ENCODE peak calls at places on chromosomes 7 and 10, in five cellular contexts. N is mucosa of descending colon, Y is prostate gland, X is suprapubic skin, W is Panc1. I is an unnamed sample. For H3K36me3, the result is how much of the 10 kb centered on the place peaks cover.

GRCh38 chr7:13115157-13115772 is 427.8 kb downstream of the ARL4A start:
- DNase-seq in W (no peak), Y (peak), X (no peak), N (no peak), I (no peak)

GRCh38 chr10:84395581-84395980 is 67.2 kb downstream of the CCSER2 start:
- DNase-seq in W (no peak), N (no peak), X (no peak), Y (no peak), I (no peak)

GRCh38 chr7:33982425-33982786 is 77.1 kb downstream of the BMPER start:
- DNase-seq in N (no peak), W (no peak), Y (no peak), X (no peak), I (no peak)

GRCh38 chr10:130359711-130360110 is 223.5 kb downstream of the GLRX3 start:
- DNase-seq in N (no peak), X (no peak), Y (no peak), W (no peak), I (no peak)

GRCh38 chr10:90354914-90355313 is 502.9 kb downstream of the HTR7 start:
- DNase-seq in W (no peak), Y (no peak), N (no peak), X (no peak), I (no peak)

GRCh38 chr10:113056030-113056429 is 106.0 kb downstream of the TCF7L2 start:
- DNase-seq in X (no peak), N (no peak), W (no peak), Y (no peak), I (no peak)

GRCh38 chr10:125011171-125011925 is 69.4 kb downstream of the ZRANB1 start:
- DNase-seq in X (no peak), W (no peak), N (peak), Y (no peak), I (no peak)

GRCh38 chr7:105806592-105807266 is 69.7 kb downstream of the ATXN7L1 start:
- DNase-seq in N (no peak), Y (no peak), W (no peak), X (no peak), I (no peak)

GRCh38 chr7:29569648-29570047 is 6.0 kb downstream of the PRR15 start:
- DNase-seq in Y (no peak), X (no peak), W (no peak), N (no peak), I (no peak)

GRCh38 chr10:1424648-1425047 is 312.7 kb downstream of the ADARB2 start:
- DNase-seq in Y (no peak), X (no peak), W (no peak), N (no peak), I (no peak)

GRCh38 chr7:84003191-84003590 is 191.4 kb downstream of the SEMA3A start:
- DNase-seq in N (no peak), W (no peak), X (no peak), Y (no peak), I (no peak)

GRCh38 chr7:155144371-155144770 is 74.2 kb downstream of the HTR5A start:
- DNase-seq in N (no peak), Y (no peak), X (no peak), W (no peak), I (no peak)

GRCh38 chr7:117157121-117157870 is 165.6 kb downstream of the WNT2 start:
- DNase-seq in X (no peak), Y (no peak), N (no peak), W (no peak), I (no peak)

GRCh38 chr7:27793780-27794179 is 53.8 kb downstream of the TAX1BP1 start:
- DNase-seq in Y (no peak), N (no peak), X (no peak), W (no peak), I (no peak)

GRCh38 chr10:51700228-51700835 is 937 bp upstream of the CSTF2T start:
- DNase-seq in W (no peak), N (no peak), Y (peak), X (no peak), I (no peak)

GRCh38 chr10:96789571-96790108 is 42.5 kb upstream of the LCOR start:
- DNase-seq in Y (no peak), W (no peak), X (no peak), N (no peak), I (no peak)

GRCh38 chr10:48807786-48808185 is 123.1 kb downstream of the WDFY4 start:
- DNase-seq in N (no peak), Y (no peak), X (no peak), W (no peak), I (no peak)

GRCh38 chr7:33509251-33509650 is 379.9 kb downstream of the BBS9 start:
- DNase-seq in Y (no peak), N (no peak), W (no peak), X (no peak), I (no peak)

GRCh38 chr7:63521-64021 is 128.8 kb upstream of the FAM20C start:
- DNase-seq in X (peak), N (no peak), Y (no peak), W (no peak), I (peak)

GRCh38 chr7:156177396-156178055 is 365.3 kb upstream of the SHH start:
- DNase-seq in N (no peak), W (no peak), Y (no peak), X (no peak), I (peak)

GRCh38 chr10:75208177-75208576 is 2.4 kb upstream of the VDAC2 start:
- DNase-seq in Y (peak), N (no peak), X (peak), W (no peak), I (no peak)

GRCh38 chr7:2248984-2249694 is 7.1 kb downstream of the NUDT1 start:
- DNase-seq in Y (no peak), X (no peak), W (no peak), N (peak), I (peak)

GRCh38 chr10:15737635-15738034 is 17.9 kb upstream of the ITGA8 start:
- DNase-seq in X (no peak), N (no peak), Y (no peak), W (no peak), I (no peak)

GRCh38 chr10:92575961-92576360 is 2.1 kb upstream of the IDE start:
- DNase-seq in Y (no peak), X (no peak), N (no peak), W (no peak), I (no peak)

GRCh38 chr7:158161194-158161593 is 426.4 kb downstream of the PTPRN2 start:
- DNase-seq in X (no peak), N (no peak), W (no peak), Y (no peak), I (no peak)

GRCh38 chr10:118944959-118945622 is 84.4 kb upstream of the NANOS1 start:
- DNase-seq in Y (no peak), N (no peak), X (no peak), W (no peak), I (no peak)

GRCh38 chr10:70508912-70509366 is 30.4 kb downstream of the PALD1 start:
- DNase-seq in X (no peak), Y (no peak), W (no peak), N (peak), I (no peak)

GRCh38 chr7:55641273-55641691 is 69.0 kb upstream of the VOPP1 start:
- DNase-seq in N (no peak), W (peak), Y (peak), X (no peak), I (no peak)

GRCh38 chr10:73060173-73060572 is 36.5 kb downstream of the P4HA1 start:
- DNase-seq in N (no peak), X (no peak), Y (no peak), W (no peak), I (no peak)

GRCh38 chr10:73061743-73062142 is 34.9 kb downstream of the P4HA1 start:
- DNase-seq in X (no peak), W (no peak), Y (no peak), N (no peak), I (no peak)

GRCh38 chr10:73060738-73061635 is 35.7 kb downstream of the P4HA1 start:
- DNase-seq in N (no peak), Y (no peak), X (no peak), W (no peak), I (no peak)

GRCh38 chr10:73054286-73054685 is 42.4 kb downstream of the P4HA1 start:
- DNase-seq in X (no peak), Y (no peak), N (no peak), W (no peak), I (no peak)

GRCh38 chr10:73058057-73058591 is 38.5 kb downstream of the P4HA1 start:
- DNase-seq in X (no peak), N (no peak), W (no peak), Y (no peak), I (no peak)
- H3K36me3 ChIP-seq in X (under half), N (under half), W (under half), Y (under half), I (under half)

DNA sequence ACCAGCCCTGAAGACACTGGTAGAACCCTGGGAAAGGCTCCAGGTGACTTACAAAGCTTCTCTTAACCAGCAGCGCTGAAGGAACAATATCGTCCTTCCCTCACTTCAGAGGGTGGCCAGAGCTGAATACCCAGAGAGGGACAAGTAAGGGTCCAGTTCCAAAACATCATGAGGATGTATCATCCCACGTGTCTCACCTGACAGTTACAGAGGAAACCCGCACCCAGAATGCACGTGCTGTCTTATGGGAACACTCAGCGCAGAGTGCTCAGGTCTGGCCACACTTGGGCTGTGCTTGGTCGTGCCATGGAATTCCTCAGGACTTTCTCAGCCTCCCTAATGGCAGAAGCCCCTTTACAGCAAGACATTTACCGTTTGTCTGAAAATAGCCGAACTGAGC is 46.9 kb upstream of the BTBD16 start:
- DNase-seq in W (no peak), X (no peak), N (no peak), Y (no peak), I (no peak)
- H3K36me3 ChIP-seq in W (under half), X (half or more), N (under half), Y (under half), I (half or more)

GRCh38 chr7:130877676-130878305 is 143.8 kb upstream of the KLF14 start:
- DNase-seq in N (no peak), W (no peak), Y (no peak), X (no peak), I (no peak)
- H3K36me3 ChIP-seq in N (under half), W (under half), Y (under half), X (half or more), I (half or more)

GRCh38 chr10:79226391-79227245 is 120.7 kb upstream of the PPIF start:
- DNase-seq in X (no peak), Y (no peak), N (no peak), W (no peak), I (no peak)

GRCh38 chr10:79223346-79224048 is 123.8 kb upstream of the PPIF start:
- DNase-seq in W (no peak), Y (no peak), X (no peak), N (no peak), I (peak)

GRCh38 chr10:79223001-79223345 is 124.3 kb upstream of the PPIF start:
- DNase-seq in W (no peak), Y (no peak), X (no peak), N (no peak), I (no peak)

GRCh38 chr10:79224263-79224949 is 122.9 kb upstream of the PPIF start:
- DNase-seq in W (no peak), Y (no peak), X (no peak), N (no peak), I (no peak)

DNA sequence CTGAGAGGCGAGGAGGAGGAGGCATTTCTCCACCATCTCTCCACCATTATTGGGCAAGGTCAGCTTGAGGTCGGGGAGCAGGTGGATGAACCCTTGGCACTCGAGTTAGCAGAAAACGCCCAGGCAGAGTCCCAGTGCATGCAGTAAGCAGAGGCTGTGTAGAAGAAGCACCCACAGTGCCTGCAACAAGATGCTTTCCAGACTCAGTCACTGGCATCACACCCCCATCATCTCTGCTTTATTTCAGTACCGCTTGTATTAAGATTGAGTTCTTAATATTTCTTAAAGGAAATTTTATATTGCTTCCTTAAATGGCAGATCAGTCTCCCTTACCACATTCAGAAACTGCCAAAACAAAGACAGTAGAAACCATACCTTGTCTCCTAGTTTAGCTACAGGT is 122.3 kb upstream of the PPIF start:
- DNase-seq in Y (no peak), N (no peak), X (no peak), W (no peak), I (no peak)
- H3K36me3 ChIP-seq in Y (under half), N (under half), X (under half), W (under half), I (under half)

GRCh38 chr10:18417950-18418527 is 233.3 kb downstream of the NSUN6 start:
- DNase-seq in Y (no peak), N (no peak), X (no peak), W (no peak), I (no peak)
- H3K36me3 ChIP-seq in Y (under half), N (under half), X (under half), W (under half), I (under half)

GRCh38 chr7:102189756-102190155 is 96.9 kb upstream of the SH2B2 start:
- DNase-seq in N (no peak), W (no peak), Y (no peak), X (no peak), I (no peak)
- H3K36me3 ChIP-seq in N (under half), W (under half), Y (under half), X (under half), I (half or more)

GRCh38 chr10:73723516-73723915 is 20.7 kb upstream of the SEC24C start:
- DNase-seq in N (no peak), W (no peak), X (no peak), Y (no peak), I (no peak)
- H3K36me3 ChIP-seq in N (under half), W (under half), X (half or more), Y (under half), I (half or more)

I was measured in upper lobe of right lung.